ENCODE peak calls at places on chromosomes 16 and 17, in eight cellular contexts. One of them, this sample, is unnamed.

GRCh38 chr16:65576631-65577030 is 454.8 kb upstream of the CDH11 start:
- DNase-seq in endothelial cell: peak
- DNase-seq in germinal center: no peak
- DNase-seq in NCI-H748 treated with DMSO at 0.1 percent for 48 hours: no peak
- DNase-seq in AG04450: no peak
- DNase-seq in COR-L47: no peak
- DNase-seq in memory B cell: no peak
- DNase-seq in EL: no peak
- DNase-seq in this sample: no peak

GRCh38 chr17:31593806-31594205 is 202.3 kb downstream of the RAB11FIP4 start:
- DNase-seq in germinal center: no peak
- DNase-seq in memory B cell: no peak
- DNase-seq in COR-L47: no peak
- DNase-seq in endothelial cell: no peak
- DNase-seq in AG04450: no peak
- DNase-seq in NCI-H748 treated with DMSO at 0.1 percent for 48 hours: no peak
- DNase-seq in EL: peak
- DNase-seq in this sample: no peak

GRCh38 chr17:79340771-79341528 is 266.3 kb downstream of the ENGASE start:
- DNase-seq in NCI-H748 treated with DMSO at 0.1 percent for 48 hours: no peak
- DNase-seq in germinal center: peak
- DNase-seq in memory B cell: peak
- DNase-seq in COR-L47: no peak
- DNase-seq in endothelial cell: no peak
- DNase-seq in EL: no peak
- DNase-seq in AG04450: no peak
- DNase-seq in this sample: peak

GRCh38 chr17:31517524-31517923 is 126.0 kb downstream of the RAB11FIP4 start:
- DNase-seq in memory B cell: no peak
- DNase-seq in COR-L47: peak
- DNase-seq in EL: no peak
- DNase-seq in endothelial cell: peak
- DNase-seq in AG04450: no peak
- DNase-seq in germinal center: no peak
- DNase-seq in NCI-H748 treated with DMSO at 0.1 percent for 48 hours: no peak
- DNase-seq in this sample: no peak

GRCh38 chr16:64478258-64478906 is 643.5 kb downstream of the CDH11 start:
- DNase-seq in AG04450: no peak
- DNase-seq in EL: peak
- DNase-seq in germinal center: no peak
- DNase-seq in NCI-H748 treated with DMSO at 0.1 percent for 48 hours: no peak
- DNase-seq in endothelial cell: no peak
- DNase-seq in COR-L47: no peak
- DNase-seq in memory B cell: no peak
- DNase-seq in this sample: no peak

GRCh38 chr16:77437859-77438258 is 3.0 kb upstream of the ADAMTS18 start:
- DNase-seq in NCI-H748 treated with DMSO at 0.1 percent for 48 hours: peak
- DNase-seq in memory B cell: no peak
- DNase-seq in germinal center: no peak
- DNase-seq in COR-L47: peak
- DNase-seq in EL: no peak
- DNase-seq in AG04450: no peak
- DNase-seq in endothelial cell: no peak
- DNase-seq in this sample: no peak

GRCh38 chr16:46974352-46974751 is 878 bp upstream of the DNAJA2 start:
- DNase-seq in endothelial cell: no peak
- DNase-seq in COR-L47: no peak
- DNase-seq in memory B cell: peak
- DNase-seq in AG04450: no peak
- DNase-seq in NCI-H748 treated with DMSO at 0.1 percent for 48 hours: no peak
- DNase-seq in EL: no peak
- DNase-seq in germinal center: peak
- DNase-seq in this sample: peak

GRCh38 chr17:71709974-71710373 is 410.8 kb upstream of the SOX9 start:
- DNase-seq in endothelial cell: no peak
- DNase-seq in memory B cell: no peak
- DNase-seq in COR-L47: peak
- DNase-seq in AG04450: no peak
- DNase-seq in NCI-H748 treated with DMSO at 0.1 percent for 48 hours: peak
- DNase-seq in EL: peak
- DNase-seq in germinal center: no peak
- DNase-seq in this sample: no peak

GRCh38 chr17:44599298-44600175 is 42.3 kb downstream of the FZD2 start:
- DNase-seq in COR-L47: no peak
- DNase-seq in memory B cell: no peak
- DNase-seq in EL: peak
- DNase-seq in NCI-H748 treated with DMSO at 0.1 percent for 48 hours: no peak
- DNase-seq in AG04450: peak
- DNase-seq in endothelial cell: no peak
- DNase-seq in germinal center: no peak
- DNase-seq in this sample: no peak

GRCh38 chr17:35486920-35487727 is 38.6 kb upstream of the SLFN13 start:
- DNase-seq in NCI-H748 treated with DMSO at 0.1 percent for 48 hours: no peak
- DNase-seq in germinal center: peak
- DNase-seq in EL: peak
- DNase-seq in AG04450: peak
- DNase-seq in endothelial cell: no peak
- DNase-seq in COR-L47: no peak
- DNase-seq in memory B cell: peak
- DNase-seq in this sample: peak

GRCh38 chr17:75594499-75595283 is 7.1 kb downstream of the MYO15B start:
- DNase-seq in endothelial cell: no peak
- DNase-seq in EL: no peak
- DNase-seq in COR-L47: no peak
- DNase-seq in memory B cell: no peak
- DNase-seq in NCI-H748 treated with DMSO at 0.1 percent for 48 hours: no peak
- DNase-seq in AG04450: no peak
- DNase-seq in germinal center: no peak
- DNase-seq in this sample: no peak

GRCh38 chr17:7929158-7930029 is at the start of gene KCNAB3:
- DNase-seq in COR-L47: no peak
- DNase-seq in endothelial cell: peak
- DNase-seq in EL: peak
- DNase-seq in AG04450: no peak
- DNase-seq in germinal center: peak
- DNase-seq in memory B cell: no peak
- DNase-seq in NCI-H748 treated with DMSO at 0.1 percent for 48 hours: no peak
- DNase-seq in this sample: no peak

GRCh38 chr17:73901661-73902415 is 257.6 kb upstream of the SDK2 start:
- DNase-seq in endothelial cell: peak
- DNase-seq in COR-L47: no peak
- DNase-seq in germinal center: peak
- DNase-seq in EL: no peak
- DNase-seq in memory B cell: no peak
- DNase-seq in AG04450: no peak
- DNase-seq in NCI-H748 treated with DMSO at 0.1 percent for 48 hours: peak
- DNase-seq in this sample: no peak

GRCh38 chr16:1771864-1772361 is 570 bp upstream of the NME3 start:
- DNase-seq in memory B cell: no peak
- DNase-seq in AG04450: no peak
- DNase-seq in endothelial cell: no peak
- DNase-seq in germinal center: no peak
- DNase-seq in NCI-H748 treated with DMSO at 0.1 percent for 48 hours: no peak
- DNase-seq in COR-L47: no peak
- DNase-seq in EL: no peak
- DNase-seq in this sample: no peak

GRCh38 chr16:65837431-65837986 is 529.0 kb upstream of the CDH5 start:
- DNase-seq in EL: no peak
- DNase-seq in COR-L47: no peak
- DNase-seq in AG04450: no peak
- DNase-seq in germinal center: no peak
- DNase-seq in endothelial cell: no peak
- DNase-seq in memory B cell: no peak
- DNase-seq in NCI-H748 treated with DMSO at 0.1 percent for 48 hours: no peak
- DNase-seq in this sample: no peak

GRCh38 chr16:46843898-46844642 is 13.1 kb upstream of the C16orf87 start:
- DNase-seq in EL: no peak
- DNase-seq in endothelial cell: no peak
- DNase-seq in COR-L47: no peak
- DNase-seq in germinal center: no peak
- DNase-seq in memory B cell: no peak
- DNase-seq in AG04450: no peak
- DNase-seq in NCI-H748 treated with DMSO at 0.1 percent for 48 hours: no peak
- DNase-seq in this sample: no peak

GRCh38 chr16:22098538-22099255 is 6.4 kb downstream of the VWA3A start:
- DNase-seq in endothelial cell: no peak
- DNase-seq in COR-L47: peak
- DNase-seq in memory B cell: no peak
- DNase-seq in germinal center: peak
- DNase-seq in AG04450: no peak
- DNase-seq in EL: peak
- DNase-seq in NCI-H748 treated with DMSO at 0.1 percent for 48 hours: no peak
- DNase-seq in this sample: no peak

GRCh38 chr16:82091225-82091624 is 56.2 kb downstream of the HSD17B2 start:
- DNase-seq in EL: peak
- DNase-seq in COR-L47: no peak
- DNase-seq in endothelial cell: no peak
- DNase-seq in memory B cell: no peak
- DNase-seq in germinal center: no peak
- DNase-seq in AG04450: peak
- DNase-seq in NCI-H748 treated with DMSO at 0.1 percent for 48 hours: no peak
- DNase-seq in this sample: no peak

GRCh38 chr16:228151-228855 is 946 bp downstream of the LUC7L start:
- DNase-seq in endothelial cell: no peak
- DNase-seq in EL: peak
- DNase-seq in NCI-H748 treated with DMSO at 0.1 percent for 48 hours: no peak
- DNase-seq in COR-L47: no peak
- DNase-seq in AG04450: no peak
- DNase-seq in memory B cell: no peak
- DNase-seq in germinal center: peak
- DNase-seq in this sample: no peak

GRCh38 chr16:22262460-22262859 is 34.7 kb upstream of the POLR3E start:
- DNase-seq in memory B cell: no peak
- DNase-seq in endothelial cell: no peak
- DNase-seq in AG04450: no peak
- DNase-seq in COR-L47: no peak
- DNase-seq in EL: peak
- DNase-seq in germinal center: no peak
- DNase-seq in NCI-H748 treated with DMSO at 0.1 percent for 48 hours: no peak
- DNase-seq in this sample: no peak

GRCh38 chr17:30922235-30922993 is 669 bp downstream of the ADAP2 start:
- DNase-seq in AG04450: no peak
- DNase-seq in memory B cell: peak
- DNase-seq in NCI-H748 treated with DMSO at 0.1 percent for 48 hours: no peak
- DNase-seq in EL: peak
- DNase-seq in germinal center: peak
- DNase-seq in COR-L47: no peak
- DNase-seq in endothelial cell: peak
- DNase-seq in this sample: peak

GRCh38 chr16:29899516-29900101 is at the start of gene SEZ6L2:
- DNase-seq in germinal center: no peak
- DNase-seq in AG04450: peak
- DNase-seq in memory B cell: peak
- DNase-seq in EL: peak
- DNase-seq in endothelial cell: peak
- DNase-seq in COR-L47: peak
- DNase-seq in NCI-H748 treated with DMSO at 0.1 percent for 48 hours: peak
- DNase-seq in this sample: peak

GRCh38 chr16:54284931-54285413 is 1.6 kb downstream of the IRX3 start:
- DNase-seq in germinal center: no peak
- DNase-seq in EL: no peak
- DNase-seq in COR-L47: no peak
- DNase-seq in NCI-H748 treated with DMSO at 0.1 percent for 48 hours: no peak
- DNase-seq in endothelial cell: peak
- DNase-seq in memory B cell: no peak
- DNase-seq in AG04450: no peak
- DNase-seq in this sample: no peak

GRCh38 chr17:34716291-34716690 is 136.9 kb downstream of the TMEM132E start:
- DNase-seq in NCI-H748 treated with DMSO at 0.1 percent for 48 hours: no peak
- DNase-seq in COR-L47: no peak
- DNase-seq in memory B cell: no peak
- DNase-seq in germinal center: no peak
- DNase-seq in EL: no peak
- DNase-seq in AG04450: no peak
- DNase-seq in endothelial cell: no peak
- DNase-seq in this sample: no peak

GRCh38 chr16:79288046-79288445 is 312.5 kb downstream of the MAF start:
- DNase-seq in COR-L47: no peak
- DNase-seq in EL: no peak
- DNase-seq in AG04450: no peak
- DNase-seq in endothelial cell: no peak
- DNase-seq in memory B cell: no peak
- DNase-seq in germinal center: no peak
- DNase-seq in NCI-H748 treated with DMSO at 0.1 percent for 48 hours: no peak
- DNase-seq in this sample: no peak

GRCh38 chr17:70060415-70060814 is 14.6 kb upstream of the KCNJ16 start:
- DNase-seq in AG04450: peak
- DNase-seq in EL: no peak
- DNase-seq in endothelial cell: no peak
- DNase-seq in COR-L47: no peak
- DNase-seq in NCI-H748 treated with DMSO at 0.1 percent for 48 hours: no peak
- DNase-seq in germinal center: no peak
- DNase-seq in memory B cell: no peak
- DNase-seq in this sample: no peak

GRCh38 chr17:83153681-83154310 is 74.4 kb downstream of the METRNL start:
- DNase-seq in EL: no peak
- DNase-seq in endothelial cell: no peak
- DNase-seq in COR-L47: no peak
- DNase-seq in germinal center: no peak
- DNase-seq in memory B cell: no peak
- DNase-seq in AG04450: no peak
- DNase-seq in NCI-H748 treated with DMSO at 0.1 percent for 48 hours: no peak
- DNase-seq in this sample: no peak

GRCh38 chr16:29811896-29812665 is at the start of gene PRRT2:
- DNase-seq in memory B cell: no peak
- DNase-seq in AG04450: no peak
- DNase-seq in EL: peak
- DNase-seq in germinal center: no peak
- DNase-seq in endothelial cell: peak
- DNase-seq in COR-L47: peak
- DNase-seq in NCI-H748 treated with DMSO at 0.1 percent for 48 hours: peak
- DNase-seq in this sample: no peak

GRCh38 chr17:11928436-11928835 is 68.8 kb downstream of the ZNF18 start:
- DNase-seq in AG04450: no peak
- DNase-seq in EL: no peak
- DNase-seq in NCI-H748 treated with DMSO at 0.1 percent for 48 hours: no peak
- DNase-seq in memory B cell: no peak
- DNase-seq in COR-L47: no peak
- DNase-seq in germinal center: no peak
- DNase-seq in endothelial cell: no peak
- DNase-seq in this sample: no peak